ENCODE peak calls at places on chromosome 10, in six cellular contexts. C is heart left ventricle, F is spleen, W is thyroid gland, V is GM23248, J is prostate gland. I is an unnamed sample.

GRCh38 chr10:89283988-89284475 is 17.8 kb upstream of the IFIT2 start:
- DNase-seq in W (peak; percentile 17), V (peak; percentile 86), J (no peak), F (no peak), C (peak; percentile 74), I (peak; percentile 34)

GRCh38 chr10:19921300-19922140 is 105.3 kb downstream of the PLXDC2 start:
- DNase-seq in F (no peak), V (peak; percentile 73), C (no peak), J (no peak), W (no peak), I (no peak)

GRCh38 chr10:86344281-86344680 is 22.3 kb downstream of the GRID1 start:
- DNase-seq in F (peak; percentile 56), C (no peak), V (no peak), W (no peak), J (no peak), I (no peak)

GRCh38 chr10:95314519-95314918 is 23.7 kb upstream of the PDLIM1 start:
- DNase-seq in F (no peak), C (no peak), W (peak; percentile 30), V (no peak), J (no peak), I (no peak)

GRCh38 chr10:132306951-132307751 is 599 bp downstream of the STK32C start:
- DNase-seq in W (peak; percentile 86), F (peak; percentile 92), J (peak; percentile 51), C (peak; percentile 36), V (peak; percentile 9), I (peak; percentile 53)

GRCh38 chr10:22620140-22620857 is 94.1 kb downstream of the PIP4K2A start:
- DNase-seq in J (no peak), C (peak; percentile 57), W (peak; percentile 66), V (peak; percentile 98), F (no peak), I (peak; percentile 66)

GRCh38 chr10:28959850-28960501 is 282.7 kb downstream of the BAMBI start:
- DNase-seq in V (no peak), C (no peak), F (no peak), J (no peak), W (no peak), I (no peak)

GRCh38 chr10:97571622-97572021 is 957 bp upstream of the ANKRD2 start:
- DNase-seq in C (no peak), J (peak; percentile 49), F (peak; percentile 16), V (no peak), W (no peak), I (no peak)

GRCh38 chr10:112184379-112184778 is 814 bp upstream of the GPAM start:
- DNase-seq in C (no peak), W (no peak), V (peak; percentile 7), J (no peak), F (no peak), I (no peak)

GRCh38 chr10:72016608-72017310 is 52.6 kb downstream of the CHST3 start:
- DNase-seq in W (peak; percentile 46), J (no peak), F (no peak), V (no peak), C (peak; percentile 38), I (no peak)

GRCh38 chr10:121168513-121169216 is 317.5 kb downstream of the WDR11 start:
- DNase-seq in V (no peak), F (no peak), C (no peak), J (no peak), W (no peak), I (no peak)

GRCh38 chr10:112115781-112116385 is 67.7 kb downstream of the GPAM start:
- DNase-seq in J (no peak), F (no peak), V (peak; percentile 64), C (no peak), W (peak; percentile 34), I (no peak)

GRCh38 chr10:4426866-4427265 is 399.1 kb upstream of the AKR1E2 start:
- DNase-seq in W (no peak), F (no peak), C (no peak), V (peak; percentile 13), J (no peak), I (no peak)

GRCh38 chr10:28732091-28732490 is 54.8 kb downstream of the BAMBI start:
- DNase-seq in J (no peak), V (no peak), W (no peak), C (no peak), F (no peak), I (no peak)

GRCh38 chr10:125005312-125006187 is 63.6 kb downstream of the ZRANB1 start:
- DNase-seq in J (no peak), C (peak; percentile 4), V (no peak), F (peak; percentile 56), W (peak; percentile 1), I (peak; percentile 26)

GRCh38 chr10:42982886-42983594 is 93.8 kb upstream of the RET start:
- DNase-seq in J (no peak), W (no peak), F (peak; percentile 63), C (peak; percentile 3), V (no peak), I (peak; percentile 12)

GRCh38 chr10:4807803-4808507 is 18.1 kb upstream of the AKR1E2 start:
- DNase-seq in F (no peak), J (no peak), C (no peak), W (no peak), V (peak; percentile 89), I (no peak)

GRCh38 chr10:436911-437665 is 252.4 kb downstream of the DIP2C start:
- DNase-seq in J (no peak), W (no peak), F (no peak), C (no peak), V (no peak), I (no peak)

GRCh38 chr10:128850647-128851046 is 616.4 kb upstream of the MGMT start:
- DNase-seq in F (no peak), W (no peak), C (no peak), V (no peak), J (no peak), I (peak; percentile 17)

GRCh38 chr10:63553031-63553430 is 31.8 kb downstream of the REEP3 start:
- DNase-seq in F (no peak), J (no peak), V (peak; percentile 88), C (no peak), W (no peak), I (no peak)

GRCh38 chr10:1631282-1631681 is 106.0 kb downstream of the ADARB2 start:
- DNase-seq in W (no peak), C (no peak), J (no peak), F (peak; percentile 60), V (no peak), I (no peak)

GRCh38 chr10:61837748-61838055 is 63.8 kb upstream of the ARID5B start:
- DNase-seq in F (no peak), C (no peak), V (no peak), W (no peak), J (no peak), I (no peak)

GRCh38 chr10:14557573-14557972 is 217.1 kb downstream of the FAM107B start:
- DNase-seq in J (no peak), C (no peak), F (no peak), W (no peak), V (no peak), I (no peak)

GRCh38 chr10:29266641-29267040 is 22.2 kb upstream of the LYZL1 start:
- DNase-seq in W (no peak), V (peak; percentile 37), C (no peak), F (no peak), J (no peak), I (peak; percentile 21)

GRCh38 chr10:71522438-71523144 is 125.9 kb downstream of the CDH23 start:
- DNase-seq in F (no peak), C (no peak), V (no peak), W (no peak), J (no peak), I (no peak)

GRCh38 chr10:31522820-31523219 is 203.8 kb downstream of the ZEB1 start:
- DNase-seq in C (no peak), W (no peak), V (no peak), J (no peak), F (no peak), I (no peak)

GRCh38 chr10:6363516-6363915 is 160.8 kb downstream of the PFKFB3 start:
- DNase-seq in J (no peak), V (no peak), W (no peak), F (no peak), C (no peak), I (no peak)

GRCh38 chr10:79230563-79231249 is 116.6 kb upstream of the PPIF start:
- DNase-seq in J (no peak), C (no peak), F (no peak), V (no peak), W (no peak), I (no peak)
- H3K27ac ChIP-seq in J (no peak overlapping the region), C (peak overlapping the region; percentile 39), F (no peak overlapping the region), V (no peak overlapping the region), W (no peak overlapping the region), I (no peak overlapping the region)

DNA sequence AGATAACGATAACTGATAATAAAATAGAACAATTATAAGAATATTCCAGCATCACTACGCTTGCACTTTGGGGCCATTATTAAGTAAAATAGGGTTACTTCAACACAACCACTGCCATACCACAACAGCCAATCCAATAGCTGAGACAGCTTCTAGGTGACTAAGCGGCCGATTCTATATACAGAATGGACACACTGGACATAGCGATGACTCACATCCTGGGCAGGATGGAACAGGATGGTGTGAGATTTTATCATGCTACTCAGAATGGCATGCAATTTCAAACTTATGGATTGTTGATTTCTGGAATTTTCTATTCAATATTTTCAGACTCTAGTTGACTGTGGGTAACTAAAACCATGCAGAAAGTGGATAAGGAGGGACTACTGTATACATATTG is 920.9 kb downstream of the LRMDA start:
- DNase-seq in J (no peak), C (no peak), V (peak; percentile 94), F (no peak), W (no peak), I (no peak)
- H3K4me3 ChIP-seq in J (no peak overlapping the region), C (no peak overlapping the region), V (no peak overlapping the region), F (no peak overlapping the region), W (no peak overlapping the region), I (no peak overlapping the region)

GRCh38 chr10:88245974-88246511 is 337.1 kb downstream of the RNLS start:
- DNase-seq in C (no peak), W (no peak), V (peak; percentile 65), F (no peak), J (no peak), I (no peak)
- H3K27ac ChIP-seq in C (peak overlapping the region; percentile 90), W (no peak overlapping the region), V (no peak overlapping the region), F (no peak overlapping the region), J (no peak overlapping the region), I (peak overlapping the region; percentile 74)

DNA sequence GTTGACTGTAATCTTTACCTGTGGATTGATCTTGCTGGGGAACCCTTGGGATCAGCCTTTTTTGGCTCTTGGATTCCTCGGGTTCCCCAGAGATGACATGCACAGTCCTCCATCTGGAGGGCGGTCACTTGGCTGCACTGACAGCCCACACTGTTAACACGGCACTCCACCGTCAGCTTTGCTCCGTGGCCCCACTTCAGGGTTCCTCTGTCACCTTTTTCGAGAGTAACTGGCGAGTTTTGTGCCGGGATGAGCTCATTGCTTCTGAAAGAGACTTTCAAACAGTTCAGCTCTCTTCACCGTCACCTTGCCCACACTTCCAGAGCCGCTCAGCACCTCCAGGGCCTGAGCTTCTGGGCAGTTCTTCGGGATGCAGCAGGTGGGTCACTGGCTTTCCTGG is 42.4 kb downstream of the PROSER2 start:
- DNase-seq in F (peak; percentile 44), C (no peak), V (no peak), J (no peak), W (no peak), I (no peak)
- H3K4me3 ChIP-seq in F (no peak overlapping the region), C (no peak overlapping the region), V (no peak overlapping the region), J (no peak overlapping the region), W (no peak overlapping the region), I (no peak overlapping the region)

I was measured in dorsolateral prefrontal cortex.